ENCODE peak calls at places on chromosomes 13 and 19, in seven cellular contexts. C is tibial artery, B is Peyer's patch, Z is astrocyte, K is cardiac muscle cell, G is mesendoderm, L is brain microvascular endothelial cell. O is an unnamed sample. For H3K27me3, the result is how much of the 10 kb centered on the place peaks cover.

GRCh38 chr13:111792956-111793355 is 274.0 kb upstream of the SOX1 start:
- DNase-seq in C (no peak), B (no peak), Z (no peak), K (no peak), G (no peak), L (no peak), O (no peak)

GRCh38 chr13:97119899-97120745 is 102.0 kb upstream of the MBNL2 start:
- DNase-seq in C (no peak), B (no peak), Z (peak), K (no peak), G (no peak), L (peak), O (no peak)

GRCh38 chr19:16327911-16328823 is 3.5 kb downstream of the KLF2 start:
- DNase-seq in C (peak), B (no peak), Z (no peak), K (peak), G (no peak), L (no peak), O (no peak)

GRCh38 chr13:110575322-110576069 is 14.0 kb upstream of the RAB20 start:
- DNase-seq in C (no peak), B (no peak), Z (no peak), K (peak), G (peak), L (peak), O (no peak)

GRCh38 chr13:41648314-41648935 is 191.1 kb downstream of the RGCC start:
- DNase-seq in C (no peak), B (no peak), Z (peak), K (peak), G (peak), L (no peak), O (no peak)

GRCh38 chr13:91398413-91399188 is at the start of gene GPC5:
- DNase-seq in C (peak), B (peak), Z (peak), K (peak), G (peak), L (peak), O (peak)

GRCh38 chr13:108463365-108463764 is 166.0 kb upstream of the MYO16 start:
- DNase-seq in C (no peak), B (no peak), Z (peak), K (peak), G (peak), L (peak), O (no peak)

GRCh38 chr19:31326329-31327028 is 22.8 kb downstream of the TSHZ3 start:
- DNase-seq in C (no peak), B (no peak), Z (no peak), K (no peak), G (no peak), L (no peak), O (no peak)

GRCh38 chr13:97574926-97575325 is 141.0 kb downstream of the RAP2A start:
- DNase-seq in C (no peak), B (peak), Z (no peak), K (peak), G (peak), L (peak), O (peak)

GRCh38 chr13:38369058-38369457 is 19.4 kb downstream of the UFM1 start:
- DNase-seq in C (no peak), B (no peak), Z (no peak), K (no peak), G (peak), L (no peak), O (no peak)

GRCh38 chr13:75715598-75716523 is 79.7 kb downstream of the LMO7 start:
- DNase-seq in C (no peak), B (no peak), Z (no peak), K (peak), G (no peak), L (no peak), O (no peak)

GRCh38 chr13:95920485-95920884 is 132.7 kb downstream of the UGGT2 start:
- DNase-seq in C (no peak), B (no peak), Z (peak), K (no peak), G (no peak), L (no peak), O (peak)

GRCh38 chr13:40799508-40799907 is 10.1 kb downstream of the SLC25A15 start:
- DNase-seq in C (no peak), B (no peak), Z (no peak), K (no peak), G (no peak), L (no peak), O (no peak)

GRCh38 chr13:100529666-100530065 is 58.9 kb downstream of the GGACT start:
- DNase-seq in C (no peak), B (no peak), Z (no peak), K (no peak), G (no peak), L (no peak), O (no peak)

GRCh38 chr19:44687898-44688297 is 11.1 kb upstream of the CEACAM16 start:
- DNase-seq in C (no peak), B (no peak), Z (no peak), K (no peak), G (no peak), L (no peak), O (no peak)

GRCh38 chr13:25267715-25268114 is 19.6 kb downstream of the MTMR6 start:
- DNase-seq in C (no peak), B (no peak), Z (no peak), K (peak), G (no peak), L (no peak), O (no peak)

GRCh38 chr13:106260352-106260751 is 275.1 kb downstream of the EFNB2 start:
- DNase-seq in C (no peak), B (no peak), Z (no peak), K (no peak), G (no peak), L (no peak), O (no peak)

GRCh38 chr19:44762033-44762432 is 13.5 kb downstream of the BCL3 start:
- DNase-seq in C (no peak), B (no peak), Z (no peak), K (no peak), G (no peak), L (no peak), O (no peak)

GRCh38 chr13:75217949-75218348 is 264.0 kb downstream of the TBC1D4 start:
- DNase-seq in C (no peak), B (no peak), Z (peak), K (peak), G (no peak), L (peak), O (no peak)

GRCh38 chr13:30810261-30810701 is 74.9 kb downstream of the ALOX5AP start:
- DNase-seq in C (no peak), B (no peak), Z (no peak), K (no peak), G (no peak), L (no peak), O (no peak)

GRCh38 chr13:111503376-111503775 is 182.9 kb downstream of the TEX29 start:
- DNase-seq in C (no peak), B (no peak), Z (no peak), K (no peak), G (no peak), L (no peak), O (no peak)

DNA sequence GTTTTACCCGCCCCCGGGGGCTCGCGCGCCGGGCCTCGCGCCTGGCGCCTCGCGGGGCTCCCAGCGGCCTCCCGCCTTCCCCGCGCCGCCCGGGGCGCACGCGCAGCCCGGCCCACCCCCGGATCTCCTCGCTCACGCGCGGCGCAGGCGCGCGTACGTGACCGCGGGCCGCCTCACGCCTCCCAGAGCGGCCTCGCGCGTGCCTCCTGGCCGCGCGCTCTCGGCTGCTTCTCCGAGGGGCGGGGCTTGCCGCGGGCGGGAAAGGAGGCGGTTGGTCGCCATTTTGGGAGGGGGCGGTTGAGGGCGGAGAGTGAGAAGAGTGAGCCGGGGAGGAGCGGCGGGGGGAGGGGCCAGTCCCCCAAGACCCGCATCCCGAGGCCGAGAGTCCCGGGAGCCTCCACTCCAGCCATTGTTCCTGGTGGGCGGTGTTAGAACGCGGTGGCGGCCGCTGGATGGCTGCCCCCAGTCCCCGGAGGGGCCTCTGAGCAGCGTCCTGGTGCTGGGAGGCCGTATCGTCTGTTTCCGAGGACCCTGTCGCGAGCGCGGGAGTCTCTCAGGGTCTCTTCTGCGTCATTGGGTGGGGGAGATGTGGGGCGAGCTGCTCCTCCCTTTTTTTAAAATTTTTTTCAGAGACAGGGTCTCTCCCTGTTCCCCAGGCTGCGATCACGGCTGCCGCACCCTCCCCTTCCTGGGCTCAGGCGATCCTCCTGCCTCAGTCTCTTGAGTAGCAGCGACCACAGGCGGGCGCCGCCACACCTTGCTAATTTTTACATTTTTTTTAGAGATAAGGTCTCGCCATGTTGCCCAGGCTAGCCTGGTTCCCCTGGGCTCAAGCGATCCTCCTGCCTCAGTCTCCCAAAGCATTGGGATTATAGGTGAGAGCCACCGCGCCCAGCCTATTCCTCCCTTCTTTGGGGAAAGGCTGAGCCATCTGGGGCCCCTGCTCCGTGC is at the start of gene ZNF541:
- DNase-seq in C (peak), B (peak), Z (peak), K (peak), G (no peak), L (no peak), O (peak)
- H3K4me3 ChIP-seq in C (peak), B (peak), Z (no peak), K (no peak), G (no peak), L (peak), O (no peak)

GRCh38 chr19:55210120-55210493 is 806 bp upstream of the PTPRH start:
- DNase-seq in C (no peak), B (no peak), Z (peak), K (peak), G (no peak), L (peak), O (peak)
- H3K27me3 ChIP-seq in C (under half), B (under half), Z (under half), K (under half), G (under half), L (under half), O (under half)

GRCh38 chr19:50551713-50552187 is 16.5 kb downstream of the LRRC4B start:
- DNase-seq in C (no peak), B (no peak), Z (no peak), K (peak), G (peak), L (no peak), O (no peak)
- H3K4me3 ChIP-seq in C (peak), B (no peak), Z (no peak), K (peak), G (peak), L (no peak), O (no peak)

GRCh38 chr19:3245050-3245449 is 20.6 kb downstream of the CELF5 start:
- DNase-seq in C (no peak), B (no peak), Z (no peak), K (no peak), G (no peak), L (no peak), O (no peak)
- H3K27me3 ChIP-seq in C (under half), B (under half), Z (under half), K (under half), G (under half), L (under half), O (under half)

DNA sequence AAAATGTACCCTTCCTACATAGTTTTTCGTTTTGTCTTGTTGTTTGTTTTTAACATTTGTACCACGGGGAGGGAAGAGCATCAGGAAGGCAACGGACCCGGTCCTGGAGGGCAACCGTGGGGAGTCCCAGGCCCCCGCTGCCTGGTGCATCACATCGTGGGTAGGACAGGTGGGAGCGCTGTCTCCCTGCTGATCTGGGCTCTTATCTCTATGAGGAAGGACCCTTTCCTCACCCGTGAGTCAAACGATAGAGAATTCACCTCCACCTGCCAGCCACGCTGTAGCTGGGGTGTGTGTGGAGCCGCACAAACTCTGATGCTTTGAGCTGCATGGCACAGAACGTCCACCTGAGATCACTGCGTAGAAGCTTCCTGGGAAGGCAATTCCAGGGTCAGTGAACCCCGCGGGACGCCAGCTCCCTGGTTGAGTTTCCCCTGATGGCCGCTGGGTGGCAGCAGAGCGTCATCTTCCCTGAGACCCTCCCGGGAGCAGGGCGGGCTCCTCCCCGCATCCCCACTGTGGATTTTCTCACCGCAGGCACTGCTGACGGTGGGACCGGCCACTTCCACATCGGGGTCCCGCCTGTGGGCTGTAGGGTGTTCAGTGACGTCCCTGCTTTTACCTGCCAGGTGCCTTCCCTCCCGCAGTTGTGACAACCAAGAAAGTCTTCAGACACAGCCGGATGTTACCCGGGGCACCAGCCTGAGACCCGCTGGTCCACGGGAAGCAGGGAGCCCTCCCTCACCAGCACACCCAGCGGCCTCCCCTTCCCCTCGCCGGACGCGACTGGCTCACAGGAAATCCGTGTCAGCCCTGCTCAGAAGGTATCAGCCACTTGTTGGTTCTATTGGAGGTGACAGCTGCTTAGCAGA is 54.7 kb downstream of the ZNF787 start:
- DNase-seq in C (no peak), B (peak), Z (no peak), K (peak), G (peak), L (peak), O (peak)
- H3K4me3 ChIP-seq in C (no peak), B (peak), Z (peak), K (no peak), G (no peak), L (peak), O (peak)

DNA sequence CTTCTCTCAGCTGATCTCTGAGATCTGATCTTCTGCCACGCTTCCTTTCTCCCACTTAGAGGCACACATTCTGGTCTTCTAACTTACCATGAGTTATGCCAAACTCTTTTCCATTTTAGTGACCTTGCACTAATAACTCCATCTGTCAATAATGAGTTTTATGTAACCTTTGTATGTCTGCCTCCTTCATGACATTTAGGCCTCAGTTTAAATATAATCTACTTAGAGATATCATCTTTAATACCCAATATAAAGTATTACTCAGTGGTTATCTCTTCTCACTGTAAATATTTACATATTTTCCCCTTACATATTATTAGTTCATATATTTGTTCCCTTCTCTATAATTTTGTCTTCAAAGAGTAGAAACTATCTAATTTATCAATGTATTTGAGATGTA is 827.5 kb upstream of the PCDH20 start:
- DNase-seq in C (no peak), B (no peak), Z (no peak), K (no peak), G (no peak), L (no peak), O (no peak)
- H3K27me3 ChIP-seq in C (under half), B (under half), Z (under half), K (under half), G (under half), L (under half), O (under half)

DNA sequence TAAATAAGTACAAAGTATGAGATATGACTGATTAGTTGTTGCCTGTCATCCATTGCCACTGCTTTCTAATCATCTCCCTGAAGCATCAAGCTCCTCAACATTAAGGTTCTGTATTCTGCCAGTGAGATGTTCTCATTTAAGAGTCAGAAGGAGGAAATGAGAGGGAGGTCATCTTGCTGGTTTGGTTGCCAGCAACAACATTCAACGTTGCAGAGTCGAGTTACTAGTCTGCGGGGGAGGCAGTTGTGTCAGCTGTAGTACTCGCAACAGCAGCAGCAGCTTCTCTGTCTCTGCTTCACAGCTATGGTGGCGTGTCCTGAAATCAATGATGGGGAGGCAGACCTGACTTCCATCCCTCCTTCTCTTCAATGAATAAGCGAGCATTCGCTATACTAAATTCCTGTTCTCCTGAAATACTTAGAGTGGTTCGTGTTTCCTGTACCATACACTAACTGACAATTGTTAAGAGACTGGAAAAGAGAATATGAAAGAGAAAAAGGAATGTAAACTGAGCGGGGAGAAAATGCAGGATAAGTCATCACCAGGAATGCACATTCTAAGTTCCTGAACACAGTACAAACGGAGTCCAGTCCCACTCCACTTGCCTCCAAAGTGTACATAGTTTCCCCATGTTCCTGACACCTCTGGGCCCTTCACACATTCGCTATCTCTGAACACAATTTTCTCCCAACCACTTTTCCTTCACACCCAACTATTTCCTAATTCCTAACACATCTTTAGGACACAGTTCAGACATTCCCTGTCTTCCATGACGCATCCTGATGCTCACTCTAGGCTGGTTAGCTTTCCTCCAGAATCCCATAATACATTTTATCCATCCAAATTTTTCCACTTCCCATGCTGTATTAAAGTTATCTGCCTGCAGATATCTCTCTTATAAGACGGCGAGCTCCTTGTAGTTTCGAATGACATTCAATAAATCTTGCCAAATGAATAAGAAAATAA is 263.0 kb downstream of the KLF12 start:
- DNase-seq in C (no peak), B (no peak), Z (peak), K (peak), G (peak), L (peak), O (no peak)
- H3K4me3 ChIP-seq in C (no peak), B (no peak), Z (peak), K (no peak), G (no peak), L (peak), O (no peak)

GRCh38 chr19:41527079-41527478 is 48.9 kb upstream of the CEACAM21 start:
- DNase-seq in C (no peak), B (no peak), Z (no peak), K (no peak), G (no peak), L (no peak), O (no peak)

GRCh38 chr19:41518141-41518540 is 57.8 kb upstream of the CEACAM21 start:
- DNase-seq in C (no peak), B (no peak), Z (no peak), K (no peak), G (no peak), L (no peak), O (no peak)

GRCh38 chr19:41521860-41522555 is 54.0 kb upstream of the CEACAM21 start:
- DNase-seq in C (no peak), B (no peak), Z (no peak), K (no peak), G (no peak), L (no peak), O (no peak)
- H3K27me3 ChIP-seq in C (under half), B (under half), Z (under half), K (under half), G (under half), L (under half), O (half or more)